ENCODE peak calls at places on chromosomes 12 and 14, in seven cellular contexts. One of them, this sample, is unnamed.

GRCh38 chr12:54195736-54196347 is 7.1 kb upstream of the SMUG1 start:
- DNase-seq in WTC11: no peak
- DNase-seq in HepG2: no peak
- DNase-seq in HCT116: no peak
- DNase-seq in GM12878: no peak
- DNase-seq in H1: no peak
- DNase-seq in K562: peak; percentile 73
- DNase-seq in this sample: peak; percentile 50

GRCh38 chr12:99658950-99659349 is 11.4 kb downstream of the GARIN6 start:
- DNase-seq in HepG2: no peak
- DNase-seq in H1: no peak
- DNase-seq in K562: no peak
- DNase-seq in GM12878: no peak
- DNase-seq in WTC11: no peak
- DNase-seq in HCT116: peak; percentile 4
- DNase-seq in this sample: no peak

GRCh38 chr14:27148143-27148542 is 550.3 kb upstream of the NOVA1 start:
- DNase-seq in K562: no peak
- DNase-seq in HCT116: no peak
- DNase-seq in GM12878: no peak
- DNase-seq in HepG2: no peak
- DNase-seq in H1: no peak
- DNase-seq in WTC11: no peak
- DNase-seq in this sample: no peak

GRCh38 chr12:111427417-111428074 is 21.8 kb downstream of the SH2B3 start:
- DNase-seq in WTC11: no peak
- DNase-seq in HepG2: no peak
- DNase-seq in HCT116: no peak
- DNase-seq in K562: no peak
- DNase-seq in GM12878: no peak
- DNase-seq in H1: no peak
- DNase-seq in this sample: no peak

GRCh38 chr14:24806061-24806678 is 172.2 kb upstream of the GZMB start:
- DNase-seq in GM12878: peak; percentile 16
- DNase-seq in H1: peak; percentile 91
- DNase-seq in K562: peak; percentile 38
- DNase-seq in HCT116: no peak
- DNase-seq in HepG2: peak; percentile 88
- DNase-seq in WTC11: peak; percentile 87
- DNase-seq in this sample: peak; percentile 58

GRCh38 chr12:101698782-101699347 is 1.4 kb downstream of the CHPT1 start:
- DNase-seq in GM12878: no peak
- DNase-seq in H1: no peak
- DNase-seq in HCT116: no peak
- DNase-seq in K562: peak; percentile 35
- DNase-seq in HepG2: no peak
- DNase-seq in WTC11: no peak
- DNase-seq in this sample: no peak

GRCh38 chr12:19158909-19159308 is 29.4 kb downstream of the PLEKHA5 start:
- DNase-seq in WTC11: no peak
- DNase-seq in HepG2: no peak
- DNase-seq in GM12878: no peak
- DNase-seq in K562: no peak
- DNase-seq in HCT116: no peak
- DNase-seq in H1: no peak
- DNase-seq in this sample: no peak

GRCh38 chr12:89861086-89861485 is 152.4 kb upstream of the ATP2B1 start:
- DNase-seq in H1: no peak
- DNase-seq in WTC11: no peak
- DNase-seq in K562: no peak
- DNase-seq in HCT116: no peak
- DNase-seq in HepG2: no peak
- DNase-seq in GM12878: no peak
- DNase-seq in this sample: no peak

GRCh38 chr12:89671469-89671868 is 37.2 kb downstream of the ATP2B1 start:
- DNase-seq in H1: no peak
- DNase-seq in WTC11: no peak
- DNase-seq in HCT116: no peak
- DNase-seq in K562: no peak
- DNase-seq in HepG2: no peak
- DNase-seq in GM12878: no peak
- DNase-seq in this sample: no peak

GRCh38 chr12:64820593-64820992 is 3.9 kb upstream of the TBC1D30 start:
- DNase-seq in WTC11: no peak
- DNase-seq in H1: no peak
- DNase-seq in GM12878: no peak
- DNase-seq in HepG2: no peak
- DNase-seq in HCT116: no peak
- DNase-seq in K562: no peak
- DNase-seq in this sample: no peak

GRCh38 chr12:95836630-95837239 is 22.0 kb upstream of the SNRPF start:
- DNase-seq in WTC11: no peak
- DNase-seq in HCT116: no peak
- DNase-seq in K562: no peak
- DNase-seq in GM12878: no peak
- DNase-seq in HepG2: no peak
- DNase-seq in H1: no peak
- DNase-seq in this sample: no peak

GRCh38 chr14:64723691-64724577 is 19.7 kb downstream of the PLEKHG3 start:
- DNase-seq in K562: no peak
- DNase-seq in HCT116: no peak
- DNase-seq in WTC11: no peak
- DNase-seq in HepG2: no peak
- DNase-seq in H1: no peak
- DNase-seq in GM12878: no peak
- DNase-seq in this sample: peak; percentile 25

GRCh38 chr12:4106617-4107016 is 166.9 kb upstream of the CCND2 start:
- DNase-seq in H1: peak; percentile 31
- DNase-seq in WTC11: no peak
- DNase-seq in HCT116: no peak
- DNase-seq in GM12878: no peak
- DNase-seq in K562: no peak
- DNase-seq in HepG2: no peak
- DNase-seq in this sample: no peak

GRCh38 chr12:42447371-42447786 is 121.4 kb downstream of the PPHLN1 start:
- DNase-seq in GM12878: no peak
- DNase-seq in HepG2: no peak
- DNase-seq in WTC11: no peak
- DNase-seq in HCT116: no peak
- DNase-seq in H1: peak; percentile 19
- DNase-seq in K562: no peak
- DNase-seq in this sample: no peak

GRCh38 chr12:65761301-65761700 is 63.0 kb upstream of the HMGA2 start:
- DNase-seq in K562: no peak
- DNase-seq in HCT116: no peak
- DNase-seq in WTC11: peak; percentile 49
- DNase-seq in H1: no peak
- DNase-seq in GM12878: no peak
- DNase-seq in HepG2: no peak
- DNase-seq in this sample: no peak

GRCh38 chr14:100694579-100695422 is 31.9 kb upstream of the DLK1 start:
- DNase-seq in H1: no peak
- DNase-seq in WTC11: no peak
- DNase-seq in GM12878: no peak
- DNase-seq in HCT116: no peak
- DNase-seq in K562: no peak
- DNase-seq in HepG2: no peak
- DNase-seq in this sample: no peak

GRCh38 chr14:100604709-100605108 is 17.5 kb upstream of the BEGAIN start:
- DNase-seq in HepG2: no peak
- DNase-seq in K562: no peak
- DNase-seq in GM12878: no peak
- DNase-seq in H1: no peak
- DNase-seq in WTC11: no peak
- DNase-seq in HCT116: no peak
- DNase-seq in this sample: no peak

GRCh38 chr14:44829021-44829420 is 132.7 kb downstream of the KLHL28 start:
- DNase-seq in HCT116: no peak
- DNase-seq in HepG2: no peak
- DNase-seq in WTC11: no peak
- DNase-seq in K562: no peak
- DNase-seq in GM12878: no peak
- DNase-seq in H1: no peak
- DNase-seq in this sample: no peak

GRCh38 chr12:80838708-80839107 is 99.0 kb downstream of the LIN7A start:
- DNase-seq in HepG2: peak; percentile 2
- DNase-seq in K562: no peak
- DNase-seq in H1: no peak
- DNase-seq in GM12878: no peak
- DNase-seq in WTC11: no peak
- DNase-seq in HCT116: no peak
- DNase-seq in this sample: no peak

GRCh38 chr12:80834724-80835123 is 103.0 kb downstream of the LIN7A start:
- DNase-seq in K562: no peak
- DNase-seq in H1: no peak
- DNase-seq in WTC11: no peak
- DNase-seq in HCT116: no peak
- DNase-seq in HepG2: no peak
- DNase-seq in GM12878: no peak
- DNase-seq in this sample: no peak

GRCh38 chr12:80838024-80838658 is 99.6 kb downstream of the LIN7A start:
- DNase-seq in H1: no peak
- DNase-seq in GM12878: no peak
- DNase-seq in WTC11: no peak
- DNase-seq in K562: no peak
- DNase-seq in HepG2: peak; percentile 43
- DNase-seq in HCT116: no peak
- DNase-seq in this sample: no peak

DNA sequence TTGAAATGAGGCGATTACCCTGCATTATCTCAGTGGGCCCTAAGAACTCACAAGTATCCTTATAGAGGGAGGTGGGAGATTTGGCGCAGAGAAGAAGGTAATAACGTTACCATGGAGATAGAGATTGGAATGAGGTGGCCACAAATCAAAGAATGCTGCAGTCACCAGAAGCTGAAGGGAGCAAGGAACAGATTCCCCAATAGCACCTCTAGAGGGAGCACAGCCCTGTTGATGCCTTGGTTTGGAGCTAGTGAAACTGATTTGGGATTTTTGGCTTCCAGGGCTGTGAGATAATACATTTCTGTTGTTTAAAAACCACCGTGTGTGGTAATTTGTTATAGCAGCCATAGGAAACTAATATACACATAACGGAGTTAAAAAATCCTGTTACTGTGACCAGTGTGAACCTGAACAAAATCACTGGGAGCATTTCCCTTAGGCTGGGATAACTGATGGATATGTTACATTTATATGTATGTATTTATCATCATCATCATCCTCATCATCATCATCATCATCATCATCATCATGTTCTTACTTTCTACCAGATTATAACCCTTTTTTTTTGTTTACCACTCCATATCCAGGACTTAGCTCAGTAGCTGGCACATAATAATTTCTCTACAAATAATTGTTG is 100.3 kb downstream of the LIN7A start:
- DNase-seq in HepG2: peak; percentile 61
- DNase-seq in K562: no peak
- DNase-seq in H1: no peak
- DNase-seq in GM12878: no peak
- DNase-seq in HCT116: peak; percentile 19
- DNase-seq in WTC11: peak; percentile 48
- DNase-seq in this sample: peak; percentile 55
- TF ChIP-seq SP1 in HepG2: no peak
- TF ChIP-seq SP1 in K562: no peak
- TF ChIP-seq SP1 in H1: no peak
- TF ChIP-seq SP1 in GM12878: no peak
- TF ChIP-seq SP1 in HCT116: no peak
- TF ChIP-seq SP1 in WTC11: no peak
- TF ChIP-seq SP1 in this sample: no peak

DNA sequence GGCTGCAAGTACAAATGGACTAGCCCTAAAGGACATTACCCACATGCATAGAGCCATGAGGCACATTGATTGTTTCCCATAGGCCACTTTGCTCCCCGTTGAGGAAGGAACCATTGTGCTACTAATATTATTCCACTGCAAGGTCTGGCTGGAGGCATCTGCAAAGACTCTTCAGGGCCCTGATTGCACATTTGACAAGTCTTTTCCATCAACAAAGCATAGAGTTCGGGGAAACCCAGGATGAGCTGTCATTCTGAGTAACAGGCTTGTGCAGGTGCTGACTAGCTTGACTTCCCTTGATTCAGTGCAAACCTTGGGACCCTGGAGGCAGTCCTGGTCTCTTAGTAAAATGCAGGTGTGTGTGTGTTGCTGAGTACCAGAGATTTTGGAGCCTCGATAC is 73.8 kb downstream of the SUSD6 start:
- DNase-seq in HCT116: no peak
- DNase-seq in HepG2: no peak
- DNase-seq in K562: peak; percentile 22
- DNase-seq in GM12878: no peak
- DNase-seq in WTC11: no peak
- DNase-seq in H1: no peak
- DNase-seq in this sample: no peak
- TF ChIP-seq SP1 in HCT116: no peak
- TF ChIP-seq SP1 in HepG2: no peak
- TF ChIP-seq SP1 in K562: no peak
- TF ChIP-seq SP1 in GM12878: no peak
- TF ChIP-seq SP1 in WTC11: no peak
- TF ChIP-seq SP1 in H1: no peak
- TF ChIP-seq SP1 in this sample: no peak

GRCh38 chr12:71755146-71755892 is 656 bp downstream of the RAB21 start:
- DNase-seq in WTC11: no peak
- DNase-seq in GM12878: peak; percentile 30
- DNase-seq in K562: peak; percentile 53
- DNase-seq in HepG2: peak; percentile 18
- DNase-seq in HCT116: no peak
- DNase-seq in H1: no peak
- DNase-seq in this sample: peak; percentile 30

GRCh38 chr12:71754461-71755145 is at the start of gene RAB21:
- DNase-seq in GM12878: peak; percentile 70
- DNase-seq in HepG2: peak; percentile 94
- DNase-seq in H1: peak; percentile 98
- DNase-seq in K562: peak; percentile 96
- DNase-seq in WTC11: peak; percentile 99
- DNase-seq in HCT116: peak; percentile 92
- DNase-seq in this sample: peak; percentile 98

GRCh38 chr12:71752887-71753286 is 1.8 kb upstream of the RAB21 start:
- DNase-seq in H1: no peak
- DNase-seq in HepG2: no peak
- DNase-seq in HCT116: no peak
- DNase-seq in GM12878: no peak
- DNase-seq in K562: peak; percentile 75
- DNase-seq in WTC11: no peak
- DNase-seq in this sample: no peak

GRCh38 chr12:71759941-71760340 is 5.3 kb downstream of the RAB21 start:
- DNase-seq in K562: no peak
- DNase-seq in HepG2: no peak
- DNase-seq in WTC11: no peak
- DNase-seq in GM12878: no peak
- DNase-seq in H1: no peak
- DNase-seq in HCT116: no peak
- DNase-seq in this sample: no peak

GRCh38 chr12:71756054-71756675 is 1.5 kb downstream of the RAB21 start:
- DNase-seq in HCT116: no peak
- DNase-seq in GM12878: no peak
- DNase-seq in K562: no peak
- DNase-seq in WTC11: no peak
- DNase-seq in HepG2: no peak
- DNase-seq in H1: no peak
- DNase-seq in this sample: no peak
- TF ChIP-seq SP1 in HCT116: no peak
- TF ChIP-seq SP1 in GM12878: no peak
- TF ChIP-seq SP1 in K562: no peak
- TF ChIP-seq SP1 in WTC11: no peak
- TF ChIP-seq SP1 in HepG2: no peak
- TF ChIP-seq SP1 in H1: no peak
- TF ChIP-seq SP1 in this sample: no peak

GRCh38 chr14:77409131-77409533 is 14.2 kb downstream of the NOXRED1 start:
- DNase-seq in GM12878: no peak
- DNase-seq in HepG2: peak; percentile 41
- DNase-seq in HCT116: peak; percentile 21
- DNase-seq in H1: peak; percentile 50
- DNase-seq in K562: no peak
- DNase-seq in WTC11: peak; percentile 20
- DNase-seq in this sample: no peak
- TF ChIP-seq SP1 in GM12878: no peak
- TF ChIP-seq SP1 in HepG2: no peak
- TF ChIP-seq SP1 in HCT116: no peak
- TF ChIP-seq SP1 in H1: no peak
- TF ChIP-seq SP1 in K562: no peak
- TF ChIP-seq SP1 in WTC11: no peak
- TF ChIP-seq SP1 in this sample: no peak

This sample was measured in HEK293T.